ENCODE peak calls at places on chromosome 4, in five cellular contexts. U is breast epithelium; Q is tibial artery; E is small intestine; M is CD8-positive, alpha-beta T cell. V is an unnamed sample.

GRCh38 chr4:151806511-151806927 is 45.7 kb upstream of the GATB start:
- DNase-seq in Q (no peak), U (no peak), M (no peak), E (no peak), V (no peak)

GRCh38 chr4:118280501-118281218 is 72.1 kb downstream of the PRSS12 start:
- DNase-seq in E (peak; percentile 79), U (peak; percentile 55), Q (no peak), M (no peak), V (no peak)

GRCh38 chr4:44186096-44186849 is 262.3 kb downstream of the KCTD8 start:
- DNase-seq in M (no peak), E (no peak), U (no peak), Q (no peak), V (no peak)

GRCh38 chr4:16893141-16893571 is 5.3 kb downstream of the LDB2 start:
- DNase-seq in E (no peak), U (no peak), Q (no peak), M (no peak), V (no peak)

GRCh38 chr4:128455480-128455879 is 167.9 kb upstream of the PGRMC2 start:
- DNase-seq in M (no peak), Q (no peak), E (no peak), U (no peak), V (no peak)

GRCh38 chr4:122360754-122361153 is 18.1 kb upstream of the ADAD1 start:
- DNase-seq in E (no peak), U (no peak), Q (no peak), M (no peak), V (no peak)

GRCh38 chr4:130820448-130820847 is 1724.5 kb downstream of the C4orf33 start:
- DNase-seq in U (no peak), E (no peak), M (no peak), Q (no peak), V (no peak)

GRCh38 chr4:151105454-151106032 is 6.1 kb downstream of the RPS3A start:
- DNase-seq in M (no peak), U (no peak), E (no peak), Q (no peak), V (no peak)

GRCh38 chr4:85968945-85969830 is 390.7 kb downstream of the MAPK10 start:
- DNase-seq in U (no peak), M (no peak), Q (no peak), E (peak; percentile 67), V (no peak)

GRCh38 chr4:182874158-182874855 is 42.9 kb downstream of the DCTD start:
- DNase-seq in M (no peak), U (no peak), E (no peak), Q (no peak), V (no peak)

GRCh38 chr4:113657834-113658233 is 103.7 kb downstream of the CAMK2D start:
- DNase-seq in U (no peak), M (no peak), Q (no peak), E (no peak), V (no peak)

GRCh38 chr4:163070023-163070422 is 96.7 kb downstream of the NAF1 start:
- DNase-seq in Q (no peak), U (no peak), E (no peak), M (no peak), V (no peak)

GRCh38 chr4:167826281-167826680 is 266.1 kb upstream of the ANXA10 start:
- DNase-seq in M (no peak), U (no peak), Q (no peak), E (no peak), V (no peak)

GRCh38 chr4:121950212-121950679 is 1.6 kb downstream of the TRPC3 start:
- DNase-seq in U (peak; percentile 28), M (peak; percentile 74), Q (peak; percentile 49), E (peak; percentile 37), V (peak; percentile 55)

GRCh38 chr4:132003593-132003992 is 1145.5 kb upstream of the PCDH10 start:
- DNase-seq in M (no peak), U (no peak), E (no peak), Q (no peak), V (no peak)

GRCh38 chr4:98688416-98689290 is 30.2 kb upstream of the TSPAN5 start:
- DNase-seq in U (no peak), E (no peak), M (no peak), Q (no peak), V (no peak)

GRCh38 chr4:83876047-83876446 is 340.1 kb downstream of the GPAT3 start:
- DNase-seq in U (no peak), M (no peak), E (no peak), Q (no peak), V (no peak)

GRCh38 chr4:13694256-13694655 is 66.7 kb upstream of the BOD1L1 start:
- DNase-seq in E (no peak), M (no peak), Q (no peak), U (no peak), V (no peak)

GRCh38 chr4:93960450-93960849 is 131.9 kb downstream of the ATOH1 start:
- DNase-seq in Q (no peak), E (no peak), U (no peak), M (no peak), V (no peak)

GRCh38 chr4:153140294-153140693 is 63.9 kb upstream of the TRIM2 start:
- DNase-seq in U (no peak), Q (no peak), E (no peak), M (no peak), V (no peak)

GRCh38 chr4:178966644-178967043 is 1524.4 kb upstream of the AGA start:
- DNase-seq in E (no peak), Q (no peak), M (no peak), U (no peak), V (no peak)

GRCh38 chr4:273312-274017 is 31.8 kb downstream of the ZNF732 start:
- DNase-seq in M (no peak), Q (no peak), U (no peak), E (no peak), V (no peak)
- H3K9me3 ChIP-seq in M (peaks cover 26% of the 10 kb centered on the region), Q (peaks cover 96% of the 10 kb centered on the region), U (peaks cover 50% of the 10 kb centered on the region), E (no peaks in the 10 kb centered on the region), V (peaks cover 39% of the 10 kb centered on the region)

DNA sequence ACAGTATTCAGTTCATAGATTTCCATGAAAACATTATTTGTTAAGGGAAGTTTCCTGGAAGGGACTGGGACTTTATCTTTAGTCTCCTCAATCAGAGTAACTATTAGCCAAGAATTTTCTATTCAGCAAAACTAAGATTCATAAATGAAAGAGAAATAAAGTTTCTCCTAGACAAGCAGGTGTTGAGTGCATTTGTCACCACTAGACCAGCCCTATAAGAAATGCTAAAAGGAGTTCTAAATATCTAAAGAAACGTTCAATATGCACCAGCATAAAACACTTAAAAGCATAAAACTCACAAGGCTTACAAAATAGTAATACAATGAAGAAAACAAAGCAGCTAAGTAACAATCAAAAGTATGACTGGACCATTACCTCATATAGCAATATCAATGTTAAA is 423.0 kb downstream of the TECRL start:
- DNase-seq in U (no peak), E (no peak), Q (no peak), M (no peak), V (no peak)
- H3K9me3 ChIP-seq in U (peaks cover 7% of the 10 kb centered on the region), E (no peaks in the 10 kb centered on the region), Q (peaks cover 18% of the 10 kb centered on the region), M (no peaks in the 10 kb centered on the region), V (peaks cover 6% of the 10 kb centered on the region)

DNA sequence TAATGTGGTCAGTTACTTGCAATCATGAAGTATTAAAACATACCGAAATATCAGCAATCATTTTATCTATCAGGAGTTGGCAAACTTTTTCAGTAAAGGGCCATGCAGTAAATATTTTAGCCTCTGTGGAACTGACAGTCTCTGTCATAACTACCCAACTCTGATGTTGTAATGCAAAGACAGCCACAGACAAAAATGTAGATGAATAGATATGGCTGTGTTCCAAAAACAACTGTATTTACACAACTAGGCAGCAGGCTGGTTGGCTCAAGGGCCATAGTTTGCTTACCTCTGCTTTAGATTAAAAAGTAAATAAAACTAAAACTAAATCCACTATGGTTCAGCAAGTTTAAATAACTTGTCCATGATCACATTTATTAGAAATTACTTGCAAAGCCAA is 200.1 kb downstream of the HS3ST1 start:
- DNase-seq in U (no peak), Q (no peak), M (no peak), E (no peak), V (no peak)
- H3K9me3 ChIP-seq in U (no peaks in the 10 kb centered on the region), Q (no peaks in the 10 kb centered on the region), M (no peaks in the 10 kb centered on the region), E (no peaks in the 10 kb centered on the region), V (no peaks in the 10 kb centered on the region)

GRCh38 chr4:145481164-145481941 is at the start of gene SMAD1:
- DNase-seq in Q (peak; percentile 86), M (no peak), E (peak; percentile 81), U (peak; percentile 72), V (no peak)
- H3K9me3 ChIP-seq in Q (no peaks in the 10 kb centered on the region), M (no peaks in the 10 kb centered on the region), E (no peaks in the 10 kb centered on the region), U (no peaks in the 10 kb centered on the region), V (no peaks in the 10 kb centered on the region)

DNA sequence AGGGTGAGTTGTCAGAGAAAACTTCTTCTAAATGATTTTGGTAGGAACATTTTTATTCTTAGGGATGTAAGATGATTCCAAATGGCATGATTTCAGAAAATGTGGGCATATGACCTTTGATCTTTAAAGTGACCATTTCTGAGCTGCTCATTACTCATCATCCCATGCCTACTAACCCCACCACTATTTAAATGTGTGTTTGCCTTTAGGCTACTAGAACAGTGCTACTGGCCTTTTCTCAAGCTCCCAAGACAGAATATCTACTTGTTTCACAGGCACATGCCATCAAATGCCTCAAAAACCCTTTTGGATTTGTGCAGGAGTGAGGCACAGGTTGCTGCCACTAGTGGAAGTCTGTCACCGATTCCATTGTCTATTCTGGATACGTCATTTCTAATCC is 428.2 kb downstream of the ADAM29 start:
- DNase-seq in E (no peak), U (no peak), M (no peak), Q (no peak), V (no peak)
- H3K9me3 ChIP-seq in E (no peaks in the 10 kb centered on the region), U (peaks cover 9% of the 10 kb centered on the region), M (no peaks in the 10 kb centered on the region), Q (no peaks in the 10 kb centered on the region), V (no peaks in the 10 kb centered on the region)

DNA sequence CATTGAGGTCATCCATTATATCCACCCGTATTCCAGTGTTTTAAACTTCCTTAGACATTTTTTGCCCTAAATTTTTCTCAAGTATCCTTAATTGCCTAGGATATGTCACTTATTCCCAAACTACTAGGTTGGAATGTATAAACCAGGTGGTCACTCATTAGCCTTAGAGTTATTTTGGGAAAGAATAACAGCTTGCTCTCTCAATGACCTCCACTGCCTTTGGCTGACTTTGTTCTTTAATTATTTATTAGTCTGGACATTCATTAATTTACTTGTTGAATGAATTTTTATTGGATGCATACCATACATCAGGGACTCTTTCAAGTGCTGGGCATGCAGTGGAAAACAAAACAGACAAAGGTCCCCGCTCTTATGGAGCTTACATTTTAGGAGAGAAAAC is 609.3 kb upstream of the IGFBP7 start:
- DNase-seq in Q (no peak), E (no peak), U (no peak), M (no peak), V (no peak)
- H3K9me3 ChIP-seq in Q (no peaks in the 10 kb centered on the region), E (no peaks in the 10 kb centered on the region), U (no peaks in the 10 kb centered on the region), M (no peaks in the 10 kb centered on the region), V (no peaks in the 10 kb centered on the region)

GRCh38 chr4:119715490-119716445 is 87.2 kb upstream of the PDE5A start:
- DNase-seq in E (peak; percentile 64), U (no peak), M (no peak), Q (no peak), V (no peak)
- H3K9me3 ChIP-seq in E (no peaks in the 10 kb centered on the region), U (peaks cover 5% of the 10 kb centered on the region), M (no peaks in the 10 kb centered on the region), Q (peaks cover 6% of the 10 kb centered on the region), V (peaks cover 2% of the 10 kb centered on the region)

GRCh38 chr4:168866635-168867034 is 143.4 kb downstream of the CBR4 start:
- DNase-seq in M (no peak), U (no peak), Q (no peak), E (no peak), V (no peak)
- H3K9me3 ChIP-seq in M (no peaks in the 10 kb centered on the region), U (no peaks in the 10 kb centered on the region), Q (no peaks in the 10 kb centered on the region), E (no peaks in the 10 kb centered on the region), V (no peaks in the 10 kb centered on the region)